ENCODE peak calls at places on chromosomes 16 and 17, in five cellular contexts. N is naive thymus-derived CD4-positive, alpha-beta T cell; U is brain microvascular endothelial cell; O is A549; X is body of pancreas. Z is an unnamed sample.
A peak's percentile ranks its signal among the peaks of the same experiment; 100 is the strongest.

GRCh38 chr16:50152807-50153647 is at the start of gene TENT4B:
- DNase-seq in N (peak; percentile 97), U (peak; percentile 77), O (peak; percentile 85), X (peak; percentile 89), Z (peak; percentile 49)

GRCh38 chr17:59756236-59756818 is 48.9 kb downstream of the VMP1 start:
- DNase-seq in X (no peak), O (peak; percentile 69), N (no peak), U (peak; percentile 82), Z (no peak)

GRCh38 chr17:77690271-77691161 is 268.0 kb upstream of the TNRC6C start:
- DNase-seq in O (no peak), X (no peak), N (peak; percentile 26), U (no peak), Z (no peak)

GRCh38 chr16:11665071-11665491 is 3.2 kb upstream of the SNN start:
- DNase-seq in N (peak; percentile 69), O (no peak), U (no peak), X (no peak), Z (no peak)

GRCh38 chr17:76958974-76959373 is 90.8 kb downstream of the MGAT5B start:
- DNase-seq in O (no peak), X (no peak), N (no peak), U (no peak), Z (no peak)

GRCh38 chr17:67452681-67453554 is 75.8 kb downstream of the PITPNC1 start:
- DNase-seq in X (peak; percentile 27), U (no peak), N (peak; percentile 79), O (no peak), Z (no peak)

GRCh38 chr16:69064164-69064563 is 41.3 kb upstream of the HAS3 start:
- DNase-seq in U (no peak), X (no peak), O (no peak), N (no peak), Z (no peak)

GRCh38 chr17:964881-965280 is 14.7 kb downstream of the NXN start:
- DNase-seq in X (no peak), U (no peak), N (no peak), O (no peak), Z (no peak)

GRCh38 chr16:85389679-85390470 is 223.2 kb upstream of the GSE1 start:
- DNase-seq in X (peak; percentile 9), N (no peak), O (no peak), U (no peak), Z (no peak)

GRCh38 chr17:44045493-44045892 is 21.0 kb downstream of the LSM12 start:
- DNase-seq in O (no peak), N (no peak), U (no peak), X (no peak), Z (no peak)

GRCh38 chr17:41919165-41919817 is 540 bp upstream of the ACLY start:
- DNase-seq in U (no peak), N (no peak), O (peak; percentile 86), X (no peak), Z (no peak)

GRCh38 chr16:29806641-29807425 is 504 bp downstream of the MAZ start:
- DNase-seq in O (no peak), X (peak; percentile 65), U (no peak), N (peak; percentile 44), Z (no peak)

GRCh38 chr17:42553161-42553818 is 567 bp downstream of the HSD17B1 start:
- DNase-seq in U (no peak), N (no peak), O (no peak), X (no peak), Z (no peak)

GRCh38 chr17:44926841-44927525 is 11.7 kb upstream of the GFAP start:
- DNase-seq in N (no peak), O (no peak), X (no peak), U (no peak), Z (no peak)

GRCh38 chr16:84827131-84827574 is 7.4 kb downstream of the CRISPLD2 start:
- DNase-seq in X (no peak), N (no peak), O (no peak), U (no peak), Z (no peak)

GRCh38 chr16:4525634-4526277 is 12.8 kb downstream of the CDIP1 start:
- DNase-seq in X (no peak), N (no peak), U (no peak), O (no peak), Z (no peak)

GRCh38 chr17:70407501-70407900 is 238.2 kb downstream of the KCNJ2 start:
- DNase-seq in O (no peak), N (no peak), U (no peak), X (no peak), Z (no peak)

GRCh38 chr16:89827383-89828198 is 684 bp upstream of the SPIRE2 start:
- DNase-seq in N (no peak), O (peak; percentile 40), X (peak; percentile 61), U (peak; percentile 67), Z (no peak)

GRCh38 chr16:27318399-27319256 is 4.9 kb downstream of the IL4R start:
- DNase-seq in U (peak; percentile 56), N (peak; percentile 47), O (no peak), X (no peak), Z (no peak)

GRCh38 chr17:75843577-75844529 is at the start of gene UNC13D:
- DNase-seq in O (no peak), N (peak; percentile 66), U (no peak), X (peak; percentile 51), Z (no peak)

GRCh38 chr17:48567209-48567608 is 10.9 kb downstream of the HOXB4 start:
- DNase-seq in X (no peak), N (no peak), O (no peak), U (no peak), Z (no peak)

GRCh38 chr16:14586637-14587036 is 43.4 kb downstream of the PARN start:
- DNase-seq in X (no peak), N (no peak), U (no peak), O (no peak), Z (no peak)

GRCh38 chr17:5580367-5580766 is 3.9 kb downstream of the NLRP1 start:
- DNase-seq in X (no peak), O (no peak), U (no peak), N (no peak), Z (no peak)

GRCh38 chr16:9123871-9124270 is 32.4 kb downstream of the HAPSTR1 start:
- DNase-seq in U (no peak), O (peak; percentile 86), X (peak; percentile 76), N (no peak), Z (no peak)

GRCh38 chr16:27428035-27428785 is 26.2 kb downstream of the IL21R start:
- DNase-seq in X (no peak), U (no peak), O (no peak), N (no peak), Z (no peak)

GRCh38 chr17:31392002-31392855 is 754 bp downstream of the RAB11FIP4 start:
- DNase-seq in N (no peak), O (no peak), U (no peak), X (peak; percentile 23), Z (no peak)

GRCh38 chr17:82003411-82004381 is 19.0 kb downstream of the CENPX start:
- DNase-seq in N (no peak), O (peak; percentile 95), X (no peak), U (peak; percentile 93), Z (peak; percentile 84)

GRCh38 chr16:86391486-86391885 is 118.8 kb upstream of the FOXF1 start:
- DNase-seq in O (no peak), N (no peak), U (peak; percentile 17), X (no peak), Z (no peak)

GRCh38 chr16:8660841-8661301 is 13.5 kb upstream of the ABAT start:
- DNase-seq in X (peak; percentile 81), U (peak; percentile 22), N (peak; percentile 11), O (peak; percentile 47), Z (peak; percentile 24)

GRCh38 chr17:37489197-37490001 is at the start of gene DUSP14:
- DNase-seq in X (peak; percentile 84), U (peak; percentile 47), O (peak; percentile 90), N (peak; percentile 86), Z (no peak)

GRCh38 chr17:9905078-9905415 is at the start of gene RCVRN:
- DNase-seq in U (no peak), O (no peak), X (no peak), N (no peak), Z (no peak)

GRCh38 chr17:9905902-9906301 is 831 bp upstream of the RCVRN start:
- DNase-seq in X (no peak), O (peak; percentile 72), U (no peak), N (no peak), Z (no peak)

GRCh38 chr17:9902116-9902515 is 3.0 kb downstream of the RCVRN start:
- DNase-seq in O (no peak), N (no peak), U (no peak), X (no peak), Z (no peak)

GRCh38 chr17:9906616-9907015 is 1.5 kb upstream of the RCVRN start:
- DNase-seq in N (no peak), X (no peak), U (no peak), O (no peak), Z (no peak)

GRCh38 chr17:9904277-9905077 is 594 bp downstream of the RCVRN start:
- DNase-seq in N (no peak), X (no peak), U (no peak), O (no peak), Z (no peak)
- H3K27ac ChIP-seq in N (no peak overlapping the region), X (no peak overlapping the region), U (no peak overlapping the region), O (peak overlapping the region; percentile 50), Z (no peak overlapping the region)

DNA sequence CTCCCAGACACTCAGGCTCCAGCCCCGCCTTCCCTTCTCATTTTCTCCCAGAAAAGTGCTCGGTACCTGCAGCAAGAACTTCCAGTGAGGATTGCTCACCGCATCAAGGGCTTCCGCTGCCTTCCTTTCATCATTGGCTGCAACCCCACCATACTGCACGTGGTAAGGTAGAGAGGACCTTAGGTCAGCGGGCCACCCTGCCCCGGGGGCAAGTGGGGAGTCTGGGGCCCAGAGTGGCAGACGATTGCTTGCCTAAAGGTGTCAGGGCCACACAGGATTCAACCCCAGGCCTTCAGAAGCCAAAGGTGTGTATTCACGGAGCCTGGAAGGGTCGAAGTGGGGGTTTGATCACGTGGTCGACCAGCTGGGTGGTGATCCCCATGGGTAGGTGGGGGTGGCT is 1.4 kb downstream of the BCKDK start:
- DNase-seq in U (no peak), O (no peak), X (no peak), N (no peak), Z (no peak)
- H3K4me3 ChIP-seq in U (no peak overlapping the region), O (no peak overlapping the region), X (no peak overlapping the region), N (no peak overlapping the region), Z (peak overlapping the region; percentile 75)

DNA sequence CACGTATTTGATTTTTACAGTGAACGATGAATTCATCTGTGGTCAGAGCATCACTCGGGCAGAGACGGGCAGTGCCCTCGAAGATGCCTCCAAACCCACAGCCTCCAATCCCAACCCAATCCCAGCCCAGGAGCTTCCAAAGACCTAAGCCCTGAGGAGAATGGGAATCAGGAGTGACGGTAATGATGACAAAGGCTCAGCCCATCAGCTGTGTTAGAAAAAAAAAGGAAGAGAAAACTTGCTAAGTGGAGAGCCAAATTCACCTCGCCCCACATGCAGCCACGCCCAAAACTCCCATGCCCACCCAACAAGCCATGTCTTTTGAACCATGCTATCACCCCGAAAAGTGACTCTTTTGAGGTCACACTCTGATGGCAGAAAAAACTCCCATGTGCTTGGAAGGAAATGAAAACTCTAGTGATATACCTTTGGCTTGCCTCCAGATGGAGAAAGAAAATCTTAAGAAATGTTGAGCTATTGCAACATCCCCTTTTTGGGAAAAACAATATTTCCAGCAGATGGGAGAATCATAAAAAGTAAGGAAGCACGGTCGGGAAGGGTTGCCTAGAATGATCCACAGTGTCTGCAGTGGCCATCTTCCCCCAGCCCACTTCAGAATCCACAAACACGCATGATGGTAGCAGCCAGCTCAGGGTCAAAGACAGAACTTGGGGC is 37.7 kb downstream of the XYLT1 start:
- DNase-seq in O (no peak), U (no peak), X (no peak), N (no peak), Z (no peak)
- H3K27ac ChIP-seq in O (no peak overlapping the region), U (no peak overlapping the region), X (no peak overlapping the region), N (no peak overlapping the region), Z (no peak overlapping the region)

GRCh38 chr16:1379863-1380174 is 28.1 kb downstream of the GNPTG start:
- DNase-seq in U (no peak), O (peak; percentile 33), N (no peak), X (no peak), Z (no peak)
- H3K4me3 ChIP-seq in U (peak overlapping the region; percentile 22), O (peak overlapping the region; percentile 70), N (no peak overlapping the region), X (no peak overlapping the region), Z (peak overlapping the region; percentile 13)